ENCODE peak calls at places on chromosomes 13 and 19, in four cellular contexts. K is neuronal stem cell, J is IMR-90, E is H9. G is an unnamed sample.

GRCh38 chr19:2207991-2208860 is 27.9 kb downstream of the PLEKHJ1 start:
- DNase-seq in J (peak), E (peak), K (peak), G (peak)

GRCh38 chr19:9070066-9070465 is 16.8 kb upstream of the OR1M1 start:
- DNase-seq in E (peak), K (peak), J (no peak), G (no peak)

GRCh38 chr19:55091126-55091910 is 15.6 kb downstream of the EPS8L1 start:
- DNase-seq in J (no peak), K (no peak), E (no peak), G (no peak)

GRCh38 chr13:97431365-97431764 is 2.6 kb upstream of the RAP2A start:
- DNase-seq in K (no peak), J (no peak), E (no peak), G (no peak)

GRCh38 chr19:2270572-2271515 is 11.1 kb downstream of the PEAK3 start:
- DNase-seq in E (no peak), K (no peak), J (peak), G (peak)

GRCh38 chr13:98447881-98448641 is 128.8 kb downstream of the STK24 start:
- DNase-seq in J (no peak), K (peak), E (peak), G (peak)

GRCh38 chr13:25171517-25172302 is at the start of gene AMER2:
- DNase-seq in K (peak), E (no peak), J (no peak), G (peak)

GRCh38 chr13:29594710-29595379 is 643 bp downstream of the SLC7A1 start:
- DNase-seq in J (peak), K (peak), E (no peak), G (peak)

GRCh38 chr19:28065026-28065425 is 1147.9 kb downstream of the UQCRFS1 start:
- DNase-seq in E (no peak), J (no peak), K (no peak), G (no peak)

GRCh38 chr13:78241278-78241919 is 322.8 kb upstream of the EDNRB start:
- DNase-seq in E (peak), J (peak), K (peak), G (peak)

GRCh38 chr19:18446145-18446810 is 8.3 kb upstream of the ISYNA1 start:
- DNase-seq in E (no peak), K (no peak), J (no peak), G (no peak)

GRCh38 chr13:79710376-79710775 is 229.4 kb downstream of the NDFIP2 start:
- DNase-seq in K (no peak), J (no peak), E (no peak), G (peak)

GRCh38 chr19:16076958-16077611 is 790 bp downstream of the TPM4 start:
- DNase-seq in K (no peak), J (no peak), E (no peak), G (no peak)

GRCh38 chr13:32663660-32664059 is 77.4 kb downstream of the PDS5B start:
- DNase-seq in E (no peak), K (no peak), J (no peak), G (no peak)

DNA sequence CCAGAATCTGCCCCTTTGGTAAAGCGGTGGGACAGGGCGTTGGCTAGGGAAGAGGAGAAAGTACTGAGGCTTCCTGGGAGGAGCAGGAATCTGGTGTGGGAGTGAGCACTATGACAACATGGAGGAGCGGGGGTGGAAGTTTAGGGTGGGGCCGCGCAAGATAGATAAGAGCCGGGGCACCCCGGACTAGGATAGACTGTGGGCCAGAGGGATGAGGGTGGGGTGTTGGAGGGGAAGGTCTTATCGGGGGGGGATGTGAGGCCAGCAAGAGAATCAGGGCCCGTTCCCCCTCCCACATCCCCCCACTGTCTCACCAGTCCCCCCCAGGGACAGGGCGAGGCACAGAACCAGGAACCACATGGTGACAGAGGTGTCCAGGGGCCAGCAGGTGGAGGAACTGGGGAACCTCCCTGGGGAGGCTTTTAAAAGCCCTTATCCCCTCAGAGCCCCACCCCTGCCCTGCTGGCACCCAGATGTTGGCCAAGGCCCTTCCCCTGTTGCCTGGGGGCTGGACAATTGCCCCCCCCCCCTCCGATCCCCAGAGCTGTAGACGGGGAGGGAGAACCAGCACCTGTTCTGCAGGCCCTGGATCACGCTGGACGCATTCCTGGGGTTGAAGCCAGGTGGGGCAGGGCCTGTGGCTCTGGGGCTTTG is at the start of gene KLK1:
- DNase-seq in E (no peak), K (no peak), J (no peak), G (no peak)
- H2BK15ac ChIP-seq in E (no peak), K (no peak), J (no peak), G (no peak)

DNA sequence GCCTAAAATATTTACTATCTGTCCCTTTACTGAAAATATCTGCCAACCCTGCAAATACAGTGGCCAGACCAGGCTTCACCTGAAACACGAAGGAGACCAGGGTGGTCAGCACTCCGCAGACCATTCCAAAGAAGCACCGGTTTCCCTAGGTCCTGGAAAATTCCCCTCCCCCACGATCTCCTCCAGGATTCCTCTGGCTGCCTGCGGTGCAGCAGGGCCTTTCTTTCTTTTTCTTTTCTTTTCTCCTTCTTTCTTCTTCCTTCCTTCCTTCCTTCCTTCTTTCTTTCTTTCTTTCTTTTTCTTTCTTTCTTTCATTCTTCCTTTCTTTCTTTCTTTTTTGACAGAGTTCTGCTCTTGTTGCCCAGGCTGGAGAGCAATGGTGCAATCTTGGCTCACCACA is 152.7 kb downstream of the USP12 start:
- DNase-seq in E (peak), K (no peak), J (no peak), G (no peak)
- H3K18ac ChIP-seq in E (no peak), K (no peak), J (peak), G (peak)

GRCh38 chr19:30455881-30456280 is 83.7 kb downstream of the ZNF536 start:
- DNase-seq in J (no peak), E (no peak), K (no peak), G (no peak)

GRCh38 chr19:30457484-30457883 is 85.3 kb downstream of the ZNF536 start:
- DNase-seq in J (no peak), E (no peak), K (no peak), G (no peak)

GRCh38 chr19:30464162-30464561 is 92.0 kb downstream of the ZNF536 start:
- DNase-seq in K (no peak), J (no peak), E (no peak), G (no peak)

DNA sequence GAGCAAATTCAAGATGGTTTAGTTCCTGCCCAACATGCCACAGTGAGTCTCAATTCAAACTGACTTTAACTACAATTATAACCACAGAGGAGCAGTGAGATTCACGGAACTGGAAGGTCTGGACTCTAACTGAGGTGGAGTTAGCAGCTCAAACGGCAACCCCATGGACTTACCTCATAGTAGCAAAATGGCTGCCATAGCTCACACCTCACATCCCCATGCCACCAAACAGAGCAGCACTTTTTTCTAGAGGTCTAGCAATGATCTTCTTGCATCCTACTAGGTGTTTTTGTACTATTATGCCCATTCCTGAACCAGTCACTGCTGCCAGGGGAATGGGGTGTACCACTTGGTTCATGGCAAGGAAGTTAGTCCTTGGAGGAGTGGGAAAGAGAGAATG is 87.7 kb downstream of the ZNF536 start:
- DNase-seq in J (no peak), K (no peak), E (no peak), G (no peak)
- H2BK15ac ChIP-seq in J (no peak), K (no peak), E (no peak), G (no peak)

GRCh38 chr19:4636761-4637160 is 2.6 kb upstream of the TNFAIP8L1 start:
- DNase-seq in E (no peak), J (no peak), K (no peak), G (no peak)

GRCh38 chr19:4636151-4636717 is 3.1 kb upstream of the TNFAIP8L1 start:
- DNase-seq in E (peak), K (peak), J (peak), G (peak)

GRCh38 chr19:4638330-4638729 is 986 bp upstream of the TNFAIP8L1 start:
- DNase-seq in E (no peak), J (no peak), K (no peak), G (no peak)

GRCh38 chr19:4633140-4633967 is 6.0 kb upstream of the TNFAIP8L1 start:
- DNase-seq in E (peak), J (peak), K (no peak), G (peak)

GRCh38 chr19:4635763-4636135 is 3.6 kb upstream of the TNFAIP8L1 start:
- DNase-seq in J (no peak), E (no peak), K (no peak), G (no peak)
- H3K18ac ChIP-seq in J (peak), E (no peak), K (peak), G (peak)

GRCh38 chr13:23254506-23254905 is 73.7 kb downstream of the SGCG start:
- DNase-seq in J (no peak), E (peak), K (no peak), G (no peak)
- H2BK15ac ChIP-seq in J (no peak), E (no peak), K (no peak), G (no peak)

DNA sequence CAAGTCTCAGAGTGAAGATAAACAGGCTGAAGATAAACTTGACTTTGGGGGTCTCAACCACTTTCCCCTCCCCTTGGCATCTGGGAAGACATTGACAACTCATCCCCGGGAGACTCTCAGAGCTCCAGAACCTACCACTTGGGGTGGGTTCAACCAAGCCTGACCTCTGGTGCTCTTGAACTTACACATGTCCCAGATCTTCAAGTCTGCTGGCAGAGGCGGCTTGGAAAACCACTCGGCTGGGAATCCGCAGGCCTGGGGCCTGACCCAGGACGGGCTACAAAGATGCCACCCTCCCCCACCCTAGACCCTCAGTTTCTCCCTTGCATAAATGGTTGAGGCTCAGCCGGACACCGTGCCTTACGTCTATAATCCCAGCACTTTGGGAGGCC is 512 bp downstream of the LRRC8E start:
- DNase-seq in J (no peak), E (no peak), K (no peak), G (no peak)
- H3K18ac ChIP-seq in J (no peak), E (no peak), K (peak), G (peak)